ENCODE peak calls at places on chromosomes 5 and 9, in four cellular contexts. One of them, this sample, is unnamed.

GRCh38 chr5:61275841-61276240 is 56.2 kb upstream of the ZSWIM6 start:
- DNase-seq in HepG2: no peak
- DNase-seq in K562: no peak
- DNase-seq in GM12878: no peak
- DNase-seq in this sample: no peak

GRCh38 chr5:55231476-55232193 is 1.8 kb downstream of the CCNO start:
- DNase-seq in HepG2: no peak
- DNase-seq in K562: no peak
- DNase-seq in GM12878: no peak
- DNase-seq in this sample: no peak

GRCh38 chr5:110803467-110804326 is 64.9 kb downstream of the SLC25A46 start:
- DNase-seq in HepG2: no peak
- DNase-seq in K562: no peak
- DNase-seq in GM12878: no peak
- DNase-seq in this sample: no peak

GRCh38 chr9:136238342-136238732 is 7.3 kb downstream of the QSOX2 start:
- DNase-seq in HepG2: no peak
- DNase-seq in K562: no peak
- DNase-seq in GM12878: no peak
- DNase-seq in this sample: no peak

GRCh38 chr9:125785187-125785840 is 38.1 kb downstream of the PBX3 start:
- DNase-seq in HepG2: peak; percentile 17
- DNase-seq in K562: no peak
- DNase-seq in GM12878: no peak
- DNase-seq in this sample: no peak

GRCh38 chr5:41754857-41755256 is 115.4 kb downstream of the OXCT1 start:
- DNase-seq in HepG2: no peak
- DNase-seq in K562: no peak
- DNase-seq in GM12878: no peak
- DNase-seq in this sample: no peak

GRCh38 chr9:38414040-38414723 is 10.1 kb downstream of the IGFBPL1 start:
- DNase-seq in HepG2: no peak
- DNase-seq in K562: no peak
- DNase-seq in GM12878: no peak
- DNase-seq in this sample: no peak

GRCh38 chr5:132495063-132495671 is 4.6 kb upstream of the IRF1 start:
- DNase-seq in HepG2: no peak
- DNase-seq in K562: no peak
- DNase-seq in GM12878: no peak
- DNase-seq in this sample: no peak

GRCh38 chr9:20580673-20581072 is 41.6 kb downstream of the MLLT3 start:
- DNase-seq in HepG2: no peak
- DNase-seq in K562: no peak
- DNase-seq in GM12878: no peak
- DNase-seq in this sample: no peak

GRCh38 chr9:113152699-113153098 is 1.9 kb downstream of the SLC31A2 start:
- DNase-seq in HepG2: no peak
- DNase-seq in K562: peak; percentile 57
- DNase-seq in GM12878: no peak
- DNase-seq in this sample: no peak

GRCh38 chr5:168829922-168830417 is 250.8 kb upstream of the PANK3 start:
- DNase-seq in HepG2: no peak
- DNase-seq in K562: no peak
- DNase-seq in GM12878: no peak
- DNase-seq in this sample: no peak

GRCh38 chr5:34826347-34826746 is 12.6 kb upstream of the TTC23L start:
- DNase-seq in HepG2: no peak
- DNase-seq in K562: no peak
- DNase-seq in GM12878: no peak
- DNase-seq in this sample: no peak

GRCh38 chr5:109655841-109656240 is 33.9 kb upstream of the MAN2A1 start:
- DNase-seq in HepG2: no peak
- DNase-seq in K562: no peak
- DNase-seq in GM12878: no peak
- DNase-seq in this sample: no peak

GRCh38 chr5:146188358-146188757 is 5.9 kb upstream of the LARS1 start:
- DNase-seq in HepG2: no peak
- DNase-seq in K562: no peak
- DNase-seq in GM12878: no peak
- DNase-seq in this sample: no peak

DNA sequence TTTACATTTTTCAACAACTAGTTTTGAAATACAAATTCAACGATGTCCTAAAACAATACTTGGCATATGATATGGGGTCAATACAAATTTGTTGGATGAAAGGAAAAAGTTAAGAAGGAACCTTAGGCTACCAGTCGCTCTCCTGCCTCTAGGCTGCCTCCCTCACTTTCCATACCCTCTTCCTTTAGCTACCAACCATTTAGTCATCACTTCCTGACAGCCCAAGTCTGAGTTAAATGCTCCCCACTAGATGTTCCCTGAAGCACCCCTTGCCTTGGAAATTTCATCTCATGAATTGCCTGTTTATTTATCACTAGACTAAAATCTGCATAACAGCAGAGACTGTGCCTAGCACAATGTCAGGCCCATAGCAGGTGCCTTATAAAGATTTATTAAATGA is 2.7 kb upstream of the LARS1 start:
- DNase-seq in HepG2: no peak
- DNase-seq in K562: no peak
- DNase-seq in GM12878: no peak
- DNase-seq in this sample: no peak
- TF ChIP-seq SP1 in HepG2: no peak
- TF ChIP-seq SP1 in K562: no peak
- TF ChIP-seq SP1 in GM12878: no peak
- TF ChIP-seq SP1 in this sample: no peak

GRCh38 chr9:131478421-131478868 is 24.3 kb upstream of the POMT1 start:
- DNase-seq in HepG2: peak; percentile 46
- DNase-seq in K562: peak; percentile 57
- DNase-seq in GM12878: no peak
- DNase-seq in this sample: peak; percentile 67
- TF ChIP-seq FOXK2 in HepG2: no peak
- TF ChIP-seq FOXK2 in K562: no peak
- TF ChIP-seq FOXK2 in GM12878: no peak
- TF ChIP-seq FOXK2 in this sample: no peak

GRCh38 chr5:151480384-151480783 is 33.0 kb downstream of the SLC36A1 start:
- DNase-seq in HepG2: no peak
- DNase-seq in K562: no peak
- DNase-seq in GM12878: no peak
- DNase-seq in this sample: no peak
- TF ChIP-seq SP1 in HepG2: no peak
- TF ChIP-seq SP1 in K562: no peak
- TF ChIP-seq SP1 in GM12878: no peak
- TF ChIP-seq SP1 in this sample: no peak

GRCh38 chr5:884345-885126 is 8.1 kb downstream of the BRD9 start:
- DNase-seq in HepG2: no peak
- DNase-seq in K562: no peak
- DNase-seq in GM12878: no peak
- DNase-seq in this sample: no peak
- TF ChIP-seq FOXK2 in HepG2: no peak
- TF ChIP-seq FOXK2 in K562: no peak
- TF ChIP-seq FOXK2 in GM12878: no peak
- TF ChIP-seq FOXK2 in this sample: no peak

DNA sequence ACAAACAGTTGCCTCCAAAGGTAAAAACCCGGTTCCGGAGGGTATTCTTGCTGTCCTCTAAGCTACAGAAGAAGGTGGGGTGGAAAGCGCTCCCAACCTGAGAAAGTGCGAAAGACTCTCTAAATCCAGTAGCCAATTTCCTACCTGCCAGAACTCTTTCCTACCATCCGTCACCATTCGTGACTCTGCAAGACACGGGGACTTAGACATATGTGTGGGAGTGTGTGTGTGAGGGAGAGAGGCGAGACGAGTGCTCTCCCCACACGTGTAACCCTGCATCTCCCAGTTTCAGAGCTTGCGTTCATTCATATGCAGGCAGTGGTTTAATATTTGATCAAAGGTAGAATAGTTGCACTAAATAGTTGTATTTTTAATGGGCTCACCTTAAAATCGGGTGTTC is 473 bp upstream of the GABRA1 start:
- DNase-seq in HepG2: no peak
- DNase-seq in K562: no peak
- DNase-seq in GM12878: no peak
- DNase-seq in this sample: no peak
- TF ChIP-seq SP1 in HepG2: no peak
- TF ChIP-seq SP1 in K562: no peak
- TF ChIP-seq SP1 in GM12878: no peak
- TF ChIP-seq SP1 in this sample: no peak

DNA sequence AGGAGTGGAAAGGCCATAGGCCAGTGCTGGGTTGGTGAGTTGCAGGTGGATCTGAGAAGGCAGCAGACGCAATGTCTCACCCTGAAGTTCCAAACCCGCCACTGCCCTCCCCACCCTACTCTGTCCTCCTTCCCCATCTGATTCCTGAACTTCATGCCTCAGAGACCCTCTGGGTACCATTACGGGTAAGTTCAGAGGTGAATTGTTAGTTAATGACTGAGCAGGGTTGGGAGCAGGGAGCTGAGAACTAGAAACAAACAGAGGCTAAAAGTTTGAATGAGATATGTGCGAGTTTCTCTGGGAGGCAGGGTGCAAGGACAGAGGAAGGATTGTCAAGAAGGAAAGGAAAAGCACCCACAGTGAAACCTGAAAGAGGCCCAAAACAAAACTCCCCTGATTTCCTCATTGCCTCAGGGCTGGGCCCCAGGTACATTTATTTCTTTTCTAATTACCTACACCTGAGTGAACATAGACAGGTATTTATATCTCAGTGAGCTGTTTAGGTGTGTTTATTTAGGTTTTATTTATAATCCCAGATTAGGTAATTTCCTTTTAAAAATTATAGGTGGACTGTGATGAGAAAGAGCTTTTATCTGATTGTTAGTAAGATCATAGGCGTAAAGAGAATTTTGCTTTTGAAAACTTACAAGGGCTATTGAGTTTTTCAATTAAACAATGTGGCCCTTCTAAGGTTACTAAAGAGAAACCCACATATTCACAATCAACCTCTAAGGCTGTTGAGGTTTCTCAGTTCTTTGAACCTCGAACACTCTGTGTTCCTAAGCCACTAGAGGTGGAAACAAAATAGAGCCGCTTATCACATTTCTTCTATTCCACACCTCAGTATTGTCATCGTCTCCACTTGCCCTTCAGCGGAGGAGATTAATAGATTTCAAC is 344.9 kb downstream of the ZNF608 start:
- DNase-seq in HepG2: no peak
- DNase-seq in K562: no peak
- DNase-seq in GM12878: no peak
- DNase-seq in this sample: no peak
- TF ChIP-seq FOXK2 in HepG2: no peak
- TF ChIP-seq FOXK2 in K562: no peak
- TF ChIP-seq FOXK2 in GM12878: no peak
- TF ChIP-seq FOXK2 in this sample: no peak

DNA sequence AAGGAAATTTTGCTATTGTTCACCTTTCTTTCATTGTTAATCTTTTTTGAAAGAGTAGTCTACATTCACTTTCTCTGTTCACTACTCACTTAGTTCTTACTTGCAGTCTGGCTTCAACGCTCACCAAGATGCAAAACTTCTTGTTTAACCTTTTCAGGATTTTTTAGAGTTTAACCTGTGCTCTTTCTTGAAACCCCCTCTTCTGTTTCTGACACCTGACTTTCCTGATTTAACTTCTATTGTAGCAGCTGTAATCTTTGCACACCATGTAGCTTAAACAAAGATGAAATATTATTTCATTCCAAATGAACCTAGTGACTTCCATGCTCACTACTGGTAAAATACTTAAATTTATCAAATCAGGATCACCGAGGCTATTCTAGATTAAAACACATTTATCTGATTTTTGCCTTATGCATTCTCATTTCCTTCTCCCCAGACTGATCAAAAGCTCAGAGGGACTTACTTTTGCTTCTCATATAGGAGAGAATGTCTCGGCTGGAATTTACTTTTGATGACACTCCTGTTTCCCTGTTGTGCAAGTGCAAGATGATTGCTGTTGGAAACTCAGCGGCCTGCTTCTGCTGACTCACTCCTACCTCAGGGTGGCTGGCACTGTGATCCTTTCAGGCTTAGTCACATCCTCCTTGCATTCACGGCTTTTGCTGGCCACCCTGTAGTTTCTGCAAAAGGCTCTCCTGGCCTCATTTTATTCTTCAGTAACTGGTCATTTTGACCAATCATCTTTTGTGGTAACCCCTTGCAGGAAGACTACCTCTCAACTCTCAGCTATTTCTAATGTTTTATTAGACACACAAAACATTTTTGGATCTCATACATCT is 109.3 kb upstream of the IFNE start:
- DNase-seq in HepG2: peak; percentile 14
- DNase-seq in K562: no peak
- DNase-seq in GM12878: no peak
- DNase-seq in this sample: peak; percentile 33
- TF ChIP-seq SP1 in HepG2: no peak
- TF ChIP-seq SP1 in K562: no peak
- TF ChIP-seq SP1 in GM12878: no peak
- TF ChIP-seq SP1 in this sample: no peak

This sample was measured in HEK293T.